ENCODE peak calls at places on chromosomes 16 and 17, in seven cellular contexts. J is H1, U is K562, C is HCT116, Q is SK-N-SH, M is GM12878, B is HepG2. T is an unnamed sample.
A peak's percentile ranks its signal among the peaks of the same experiment; 100 is the strongest.

GRCh38 chr17:13925579-13925978 is 143.7 kb upstream of the COX10 start:
- DNase-seq in J (no peak), U (peak; percentile 20), C (no peak), Q (no peak), M (no peak), B (no peak), T (no peak)

GRCh38 chr16:50879873-50880695 is 138.2 kb downstream of the CYLD start:
- DNase-seq in J (no peak), U (no peak), C (no peak), Q (no peak), M (no peak), B (no peak), T (no peak)

GRCh38 chr16:89498839-89499238 is 8.5 kb upstream of the ANKRD11 start:
- DNase-seq in J (no peak), U (no peak), C (no peak), Q (no peak), M (no peak), B (no peak), T (no peak)

GRCh38 chr17:42288985-42289862 is 926 bp downstream of the STAT5A start:
- DNase-seq in J (no peak), U (peak; percentile 86), C (no peak), Q (no peak), M (no peak), B (no peak), T (no peak)

GRCh38 chr17:83174859-83175550 is 95.6 kb downstream of the METRNL start:
- DNase-seq in J (no peak), U (no peak), C (no peak), Q (no peak), M (no peak), B (no peak), T (no peak)

GRCh38 chr17:67544364-67544763 is 167.3 kb downstream of the PITPNC1 start:
- DNase-seq in J (no peak), U (no peak), C (no peak), Q (no peak), M (no peak), B (no peak), T (no peak)

GRCh38 chr16:11254913-11255736 is 879 bp downstream of the SOCS1 start:
- DNase-seq in J (no peak), U (peak; percentile 69), C (no peak), Q (peak; percentile 73), M (no peak), B (no peak), T (no peak)

GRCh38 chr16:78667675-78668074 is 568.2 kb downstream of the WWOX start:
- DNase-seq in J (no peak), U (no peak), C (no peak), Q (no peak), M (no peak), B (no peak), T (no peak)

GRCh38 chr16:77306050-77306616 is 106.9 kb downstream of the SYCE1L start:
- DNase-seq in J (no peak), U (no peak), C (no peak), Q (no peak), M (no peak), B (no peak), T (no peak)

GRCh38 chr17:68314916-68315535 is 23.7 kb downstream of the ARSG start:
- DNase-seq in J (no peak), U (no peak), C (no peak), Q (no peak), M (no peak), B (no peak), T (no peak)

GRCh38 chr17:56289321-56289720 is 136.0 kb downstream of the ANKFN1 start:
- DNase-seq in J (no peak), U (no peak), C (no peak), Q (no peak), M (no peak), B (no peak), T (no peak)

GRCh38 chr17:80817321-80817845 is 174.3 kb upstream of the CHMP6 start:
- DNase-seq in J (no peak), U (no peak), C (no peak), Q (peak; percentile 25), M (no peak), B (no peak), T (no peak)

GRCh38 chr16:2971134-2971984 is 2.2 kb downstream of the PAQR4 start:
- DNase-seq in J (no peak), U (no peak), C (no peak), Q (no peak), M (no peak), B (no peak), T (no peak)

GRCh38 chr16:1706386-1707192 is 594 bp downstream of the MAPK8IP3 start:
- DNase-seq in J (no peak), U (peak; percentile 56), C (no peak), Q (peak; percentile 74), M (no peak), B (no peak), T (peak; percentile 33)

GRCh38 chr16:24784121-24784520 is 54.7 kb downstream of the TNRC6A start:
- DNase-seq in J (no peak), U (no peak), C (no peak), Q (no peak), M (no peak), B (no peak), T (no peak)

GRCh38 chr17:12726131-12726530 is 60.4 kb downstream of the MYOCD start:
- DNase-seq in J (no peak), U (no peak), C (no peak), Q (no peak), M (no peak), B (no peak), T (no peak)

GRCh38 chr16:4733211-4733742 is 794 bp downstream of the ANKS3 start:
- DNase-seq in J (no peak), U (no peak), C (no peak), Q (no peak), M (no peak), B (no peak), T (peak; percentile 11)

GRCh38 chr16:4734063-4734729 is at the start of the genes ANKS3 and DNAAF8:
- DNase-seq in J (peak; percentile 87), U (peak; percentile 97), C (peak; percentile 92), Q (peak; percentile 97), M (peak; percentile 59), B (peak; percentile 96), T (peak; percentile 97)

GRCh38 chr16:4734730-4735575 is 616 bp downstream of the DNAAF8 start:
- DNase-seq in J (no peak), U (peak; percentile 93), C (peak; percentile 40), Q (peak; percentile 93), M (no peak), B (peak; percentile 61), T (peak; percentile 79)

GRCh38 chr16:4736546-4736945 is 2.2 kb downstream of the DNAAF8 start:
- DNase-seq in J (no peak), U (no peak), C (no peak), Q (no peak), M (no peak), B (no peak), T (no peak)

GRCh38 chr16:4733747-4734062 is 366 bp downstream of the ANKS3 start:
- DNase-seq in J (no peak), U (peak; percentile 35), C (no peak), Q (peak; percentile 61), M (no peak), B (no peak), T (no peak)
- TF ChIP-seq JUND in J (no peak), U (no peak), C (no peak), Q (no peak), M (no peak), B (no peak), T (no peak)

GRCh38 chr16:30351586-30352419 is 3.3 kb downstream of the CD2BP2 start:
- DNase-seq in J (no peak), U (no peak), C (peak; percentile 39), Q (no peak), M (no peak), B (no peak), T (no peak)
- TF ChIP-seq JUND in J (no peak), U (no peak), C (peak; percentile 43), Q (peak; percentile 79), M (no peak), B (no peak), T (no peak)

DNA sequence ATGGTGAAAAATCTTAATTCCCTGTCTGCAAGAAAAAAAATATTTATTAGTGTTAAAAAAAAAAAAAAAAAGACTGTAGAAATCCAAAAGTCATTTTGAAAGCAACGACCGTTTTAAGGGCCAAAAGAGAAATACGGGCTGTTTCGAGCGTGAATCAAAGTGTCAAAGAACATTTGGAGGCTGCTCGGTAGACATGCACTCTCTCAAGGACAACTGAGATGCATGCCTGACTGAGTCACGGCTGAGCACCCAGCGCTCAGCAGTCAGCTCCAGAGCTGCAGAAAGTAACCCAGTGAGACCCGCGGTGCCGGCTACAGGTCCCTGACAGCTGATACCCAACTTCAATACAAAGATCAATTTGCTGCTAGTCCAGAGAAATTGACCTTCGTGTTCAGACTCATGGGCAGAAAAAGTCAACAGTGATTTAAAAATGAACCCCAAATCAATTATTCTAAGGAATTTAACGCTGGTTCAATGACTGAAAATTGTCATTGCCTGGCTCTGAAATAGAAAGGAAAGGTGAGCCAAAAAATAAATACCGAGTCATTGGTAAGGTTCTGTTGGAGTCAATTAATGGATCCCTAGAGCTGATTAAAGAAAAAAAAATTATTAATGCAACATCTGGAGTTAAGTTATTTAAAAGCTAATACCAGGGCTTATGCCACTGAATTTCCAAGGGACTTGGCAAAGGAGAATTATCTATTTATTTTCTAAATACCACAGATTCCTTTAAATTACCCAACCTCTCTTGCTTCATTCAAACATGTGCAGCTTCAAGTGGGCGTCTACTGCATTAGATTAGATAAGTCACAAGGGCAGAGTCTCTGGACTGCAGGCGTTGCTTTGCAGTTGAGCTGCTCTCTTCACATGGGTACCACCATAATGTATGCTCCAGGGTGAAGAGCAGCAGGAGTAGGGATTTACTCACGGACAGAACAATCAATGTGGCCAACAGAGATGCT is 214.7 kb downstream of the STX8 start:
- DNase-seq in J (no peak), U (no peak), C (no peak), Q (no peak), M (no peak), B (peak; percentile 90), T (peak; percentile 5)
- TF ChIP-seq JUND in J (no peak), U (no peak), C (no peak), Q (no peak), M (no peak), B (no peak), T (no peak)

GRCh38 chr16:65958096-65958495 is 408.4 kb upstream of the CDH5 start:
- DNase-seq in J (no peak), U (no peak), C (no peak), Q (no peak), M (no peak), B (no peak), T (no peak)

GRCh38 chr16:65954446-65954845 is 412.0 kb upstream of the CDH5 start:
- DNase-seq in J (no peak), U (no peak), C (no peak), Q (no peak), M (no peak), B (no peak), T (no peak)

GRCh38 chr16:65959978-65960377 is 406.5 kb upstream of the CDH5 start:
- DNase-seq in J (no peak), U (no peak), C (no peak), Q (no peak), M (no peak), B (no peak), T (no peak)

GRCh38 chr16:65961491-65962143 is 404.9 kb upstream of the CDH5 start:
- DNase-seq in J (no peak), U (no peak), C (no peak), Q (no peak), M (no peak), B (no peak), T (no peak)

DNA sequence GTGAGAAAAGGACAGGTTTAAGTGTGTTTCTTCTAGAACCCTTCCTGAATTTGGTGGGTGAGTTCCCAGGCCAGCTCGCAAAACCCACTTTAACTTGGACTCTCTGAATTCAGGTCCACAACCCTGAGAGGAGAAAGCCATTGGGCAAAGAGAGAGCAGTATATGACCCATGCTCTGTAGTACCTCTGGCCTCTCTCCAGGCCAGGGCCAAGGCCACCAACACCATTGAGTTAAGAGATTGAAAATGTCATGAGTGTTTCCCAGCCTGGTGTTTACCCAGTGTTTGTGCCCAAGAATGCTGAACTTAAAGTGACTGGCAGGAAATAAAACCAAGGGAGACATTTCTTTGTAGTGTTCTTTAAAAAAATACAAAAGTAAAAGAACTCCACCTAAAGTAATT is 410.4 kb upstream of the CDH5 start:
- DNase-seq in J (no peak), U (no peak), C (no peak), Q (no peak), M (no peak), B (no peak), T (no peak)
- TF ChIP-seq JUND in J (no peak), U (no peak), C (no peak), Q (no peak), M (no peak), B (no peak), T (no peak)